ENCODE peak calls at places on chromosomes 16 and 17, in five cellular contexts. One of them, this sample, is unnamed.

GRCh38 chr16:50038756-50039529 is 13.9 kb downstream of the CNEP1R1 start:
- DNase-seq in GM12878: no peak
- DNase-seq in HepG2: no peak
- DNase-seq in K562: no peak
- DNase-seq in SK-N-SH: no peak
- DNase-seq in this sample: no peak

GRCh38 chr17:22671110-22671509 is 978.8 kb downstream of the KCNJ18 start:
- DNase-seq in SK-N-SH: no peak
- DNase-seq in GM12878: no peak
- DNase-seq in HepG2: no peak
- DNase-seq in K562: no peak
- DNase-seq in this sample: no peak

GRCh38 chr16:30609002-30609927 is 924 bp downstream of the ZNF689 start:
- DNase-seq in K562: peak
- DNase-seq in GM12878: no peak
- DNase-seq in SK-N-SH: peak
- DNase-seq in HepG2: no peak
- DNase-seq in this sample: peak

GRCh38 chr17:73511716-73512115 is 132.5 kb downstream of the SDK2 start:
- DNase-seq in GM12878: no peak
- DNase-seq in HepG2: no peak
- DNase-seq in K562: no peak
- DNase-seq in SK-N-SH: no peak
- DNase-seq in this sample: no peak

GRCh38 chr17:40062347-40063033 is at the start of gene THRA:
- DNase-seq in HepG2: no peak
- DNase-seq in GM12878: no peak
- DNase-seq in SK-N-SH: peak
- DNase-seq in K562: peak
- DNase-seq in this sample: peak

GRCh38 chr17:7005716-7006115 is 6.7 kb upstream of the RNASEK start:
- DNase-seq in SK-N-SH: no peak
- DNase-seq in HepG2: no peak
- DNase-seq in GM12878: no peak
- DNase-seq in K562: no peak
- DNase-seq in this sample: no peak

GRCh38 chr17:50260501-50260911 is 13.8 kb upstream of the TMEM92 start:
- DNase-seq in SK-N-SH: peak
- DNase-seq in K562: no peak
- DNase-seq in HepG2: no peak
- DNase-seq in GM12878: no peak
- DNase-seq in this sample: no peak

GRCh38 chr17:6366144-6366755 is 68.7 kb downstream of the AIPL1 start:
- DNase-seq in HepG2: no peak
- DNase-seq in K562: no peak
- DNase-seq in SK-N-SH: no peak
- DNase-seq in GM12878: no peak
- DNase-seq in this sample: no peak

GRCh38 chr17:73957564-73957963 is 245.9 kb upstream of the RPL38 start:
- DNase-seq in K562: no peak
- DNase-seq in HepG2: no peak
- DNase-seq in GM12878: no peak
- DNase-seq in SK-N-SH: peak
- DNase-seq in this sample: no peak

GRCh38 chr17:49210158-49211029 is at the start of the genes ABI3 and GNGT2:
- DNase-seq in K562: no peak
- DNase-seq in GM12878: peak
- DNase-seq in HepG2: no peak
- DNase-seq in SK-N-SH: peak
- DNase-seq in this sample: no peak

GRCh38 chr17:31413081-31413799 is 21.8 kb downstream of the RAB11FIP4 start:
- DNase-seq in SK-N-SH: no peak
- DNase-seq in K562: no peak
- DNase-seq in GM12878: no peak
- DNase-seq in HepG2: no peak
- DNase-seq in this sample: no peak

GRCh38 chr17:82384730-82385429 is 13.3 kb downstream of the UTS2R start:
- DNase-seq in K562: peak
- DNase-seq in GM12878: no peak
- DNase-seq in HepG2: peak
- DNase-seq in SK-N-SH: peak
- DNase-seq in this sample: peak

GRCh38 chr17:27596106-27596505 is 34.9 kb upstream of the LGALS9 start:
- DNase-seq in K562: no peak
- DNase-seq in GM12878: no peak
- DNase-seq in SK-N-SH: no peak
- DNase-seq in HepG2: no peak
- DNase-seq in this sample: no peak

GRCh38 chr17:1649116-1649843 is 386 bp downstream of the RILP start:
- DNase-seq in K562: peak
- DNase-seq in SK-N-SH: peak
- DNase-seq in GM12878: no peak
- DNase-seq in HepG2: peak
- DNase-seq in this sample: peak

GRCh38 chr16:89952049-89952448 is 3.5 kb downstream of the DEF8 start:
- DNase-seq in K562: no peak
- DNase-seq in SK-N-SH: no peak
- DNase-seq in GM12878: no peak
- DNase-seq in HepG2: no peak
- DNase-seq in this sample: no peak

GRCh38 chr17:28982191-28982793 is 23.5 kb downstream of the SEZ6 start:
- DNase-seq in GM12878: peak
- DNase-seq in SK-N-SH: no peak
- DNase-seq in HepG2: peak
- DNase-seq in K562: no peak
- DNase-seq in this sample: peak

GRCh38 chr16:50183316-50183715 is 30.2 kb downstream of the TENT4B start:
- DNase-seq in K562: no peak
- DNase-seq in GM12878: no peak
- DNase-seq in HepG2: no peak
- DNase-seq in SK-N-SH: no peak
- DNase-seq in this sample: no peak

GRCh38 chr16:74291577-74292208 is 4.9 kb upstream of the PSMD7 start:
- DNase-seq in GM12878: no peak
- DNase-seq in HepG2: no peak
- DNase-seq in SK-N-SH: no peak
- DNase-seq in K562: no peak
- DNase-seq in this sample: no peak

GRCh38 chr16:68267612-68268405 is 3.5 kb downstream of the SLC7A6 start:
- DNase-seq in K562: no peak
- DNase-seq in HepG2: peak
- DNase-seq in GM12878: no peak
- DNase-seq in SK-N-SH: no peak
- DNase-seq in this sample: peak

GRCh38 chr17:56810846-56811775 is 22.6 kb downstream of the C17orf67 start:
- DNase-seq in GM12878: no peak
- DNase-seq in SK-N-SH: no peak
- DNase-seq in K562: no peak
- DNase-seq in HepG2: no peak
- DNase-seq in this sample: no peak

GRCh38 chr17:35866356-35866950 is 2.2 kb downstream of the HEATR9 start:
- DNase-seq in HepG2: peak
- DNase-seq in SK-N-SH: no peak
- DNase-seq in GM12878: no peak
- DNase-seq in K562: no peak
- DNase-seq in this sample: no peak

GRCh38 chr16:2341456-2342447 is 1.2 kb upstream of the ABCA3 start:
- DNase-seq in SK-N-SH: no peak
- DNase-seq in K562: no peak
- DNase-seq in HepG2: no peak
- DNase-seq in GM12878: no peak
- DNase-seq in this sample: no peak

GRCh38 chr16:31111881-31112466 is 3.8 kb downstream of the BCKDK start:
- DNase-seq in K562: no peak
- DNase-seq in HepG2: no peak
- DNase-seq in GM12878: no peak
- DNase-seq in SK-N-SH: no peak
- DNase-seq in this sample: no peak

GRCh38 chr17:37476431-37477130 is 13.1 kb upstream of the DUSP14 start:
- DNase-seq in GM12878: no peak
- DNase-seq in SK-N-SH: no peak
- DNase-seq in HepG2: peak
- DNase-seq in K562: no peak
- DNase-seq in this sample: peak

GRCh38 chr16:19874816-19875546 is 9.7 kb downstream of the GPRC5B start:
- DNase-seq in K562: no peak
- DNase-seq in GM12878: no peak
- DNase-seq in HepG2: no peak
- DNase-seq in SK-N-SH: no peak
- DNase-seq in this sample: no peak

GRCh38 chr17:50589112-50589712 is 28.7 kb downstream of the CACNA1G start:
- DNase-seq in HepG2: no peak
- DNase-seq in GM12878: no peak
- DNase-seq in K562: no peak
- DNase-seq in SK-N-SH: no peak
- DNase-seq in this sample: no peak

GRCh38 chr16:56258508-56259424 is 67.5 kb downstream of the GNAO1 start:
- DNase-seq in HepG2: peak
- DNase-seq in SK-N-SH: no peak
- DNase-seq in K562: no peak
- DNase-seq in GM12878: no peak
- DNase-seq in this sample: peak

GRCh38 chr16:51818342-51818944 is 667.4 kb upstream of the SALL1 start:
- DNase-seq in GM12878: no peak
- DNase-seq in K562: peak
- DNase-seq in HepG2: peak
- DNase-seq in SK-N-SH: peak
- DNase-seq in this sample: no peak

GRCh38 chr17:57143919-57144318 is 58.9 kb downstream of the AKAP1 start:
- DNase-seq in GM12878: no peak
- DNase-seq in HepG2: no peak
- DNase-seq in SK-N-SH: no peak
- DNase-seq in K562: no peak
- DNase-seq in this sample: no peak

GRCh38 chr16:56985288-56985961 is 3.9 kb upstream of the NLRC5 start:
- DNase-seq in SK-N-SH: no peak
- DNase-seq in GM12878: no peak
- DNase-seq in HepG2: no peak
- DNase-seq in K562: no peak
- DNase-seq in this sample: peak

GRCh38 chr16:518858-519257 is 8.7 kb upstream of the CAPN15 start:
- DNase-seq in HepG2: no peak
- DNase-seq in GM12878: no peak
- DNase-seq in SK-N-SH: no peak
- DNase-seq in K562: no peak
- DNase-seq in this sample: no peak

GRCh38 chr17:70006159-70006558 is 68.9 kb upstream of the KCNJ16 start:
- DNase-seq in GM12878: no peak
- DNase-seq in SK-N-SH: no peak
- DNase-seq in K562: no peak
- DNase-seq in HepG2: no peak
- DNase-seq in this sample: no peak

GRCh38 chr17:30812218-30813177 is 12.0 kb downstream of the CRLF3 start:
- DNase-seq in HepG2: no peak
- DNase-seq in K562: no peak
- DNase-seq in GM12878: no peak
- DNase-seq in SK-N-SH: no peak
- DNase-seq in this sample: no peak

DNA sequence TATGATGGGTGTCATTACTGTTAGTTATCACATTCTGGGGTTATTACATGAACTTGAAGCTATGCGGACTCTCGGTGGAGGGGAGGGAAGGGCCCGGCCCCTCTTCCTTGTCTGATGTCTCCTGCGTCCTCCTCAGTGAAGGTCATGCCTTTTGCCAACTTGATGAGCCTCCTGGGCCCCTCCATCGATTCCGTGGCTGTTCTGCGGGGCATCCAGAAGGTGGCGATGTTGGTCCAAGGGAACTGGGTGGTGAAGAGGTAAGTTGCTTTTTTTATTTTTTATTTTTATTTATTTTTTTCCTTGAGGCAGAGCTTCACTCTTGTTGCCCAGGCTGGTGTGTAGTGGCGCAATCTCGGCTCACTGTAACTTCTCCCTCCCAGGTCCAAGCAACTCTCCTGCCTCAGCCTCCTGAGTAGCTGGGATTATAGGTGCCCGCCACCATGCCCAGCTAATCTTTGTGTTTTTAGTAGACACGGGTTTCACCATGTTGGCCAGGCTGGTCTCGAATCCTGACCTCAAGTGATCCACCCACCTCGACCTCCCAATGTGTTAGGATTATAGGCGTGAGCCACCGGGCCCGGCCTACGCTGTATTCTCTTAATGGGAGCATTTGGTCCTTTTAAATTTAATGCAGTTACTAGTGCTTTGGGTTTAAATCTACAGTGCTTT is 21.6 kb downstream of the POLR3E start:
- DNase-seq in SK-N-SH: peak
- DNase-seq in GM12878: no peak
- DNase-seq in K562: peak
- DNase-seq in HepG2: peak
- DNase-seq in this sample: no peak
- TF ChIP-seq JUND in SK-N-SH: no peak
- TF ChIP-seq JUND in GM12878: no peak
- TF ChIP-seq JUND in K562: no peak
- TF ChIP-seq JUND in HepG2: no peak
- TF ChIP-seq JUND in this sample: no peak

GRCh38 chr16:22325598-22326368 is 28.6 kb downstream of the POLR3E start:
- DNase-seq in K562: no peak
- DNase-seq in GM12878: no peak
- DNase-seq in SK-N-SH: no peak
- DNase-seq in HepG2: no peak
- DNase-seq in this sample: no peak
- TF ChIP-seq JUND in K562: no peak
- TF ChIP-seq JUND in GM12878: no peak
- TF ChIP-seq JUND in SK-N-SH: no peak
- TF ChIP-seq JUND in HepG2: no peak
- TF ChIP-seq JUND in this sample: no peak

GRCh38 chr16:64391009-64391663 is 730.7 kb downstream of the CDH11 start:
- DNase-seq in SK-N-SH: no peak
- DNase-seq in K562: no peak
- DNase-seq in GM12878: no peak
- DNase-seq in HepG2: peak
- DNase-seq in this sample: no peak
- TF ChIP-seq JUND in SK-N-SH: peak
- TF ChIP-seq JUND in K562: no peak
- TF ChIP-seq JUND in GM12878: no peak
- TF ChIP-seq JUND in HepG2: no peak
- TF ChIP-seq JUND in this sample: no peak

DNA sequence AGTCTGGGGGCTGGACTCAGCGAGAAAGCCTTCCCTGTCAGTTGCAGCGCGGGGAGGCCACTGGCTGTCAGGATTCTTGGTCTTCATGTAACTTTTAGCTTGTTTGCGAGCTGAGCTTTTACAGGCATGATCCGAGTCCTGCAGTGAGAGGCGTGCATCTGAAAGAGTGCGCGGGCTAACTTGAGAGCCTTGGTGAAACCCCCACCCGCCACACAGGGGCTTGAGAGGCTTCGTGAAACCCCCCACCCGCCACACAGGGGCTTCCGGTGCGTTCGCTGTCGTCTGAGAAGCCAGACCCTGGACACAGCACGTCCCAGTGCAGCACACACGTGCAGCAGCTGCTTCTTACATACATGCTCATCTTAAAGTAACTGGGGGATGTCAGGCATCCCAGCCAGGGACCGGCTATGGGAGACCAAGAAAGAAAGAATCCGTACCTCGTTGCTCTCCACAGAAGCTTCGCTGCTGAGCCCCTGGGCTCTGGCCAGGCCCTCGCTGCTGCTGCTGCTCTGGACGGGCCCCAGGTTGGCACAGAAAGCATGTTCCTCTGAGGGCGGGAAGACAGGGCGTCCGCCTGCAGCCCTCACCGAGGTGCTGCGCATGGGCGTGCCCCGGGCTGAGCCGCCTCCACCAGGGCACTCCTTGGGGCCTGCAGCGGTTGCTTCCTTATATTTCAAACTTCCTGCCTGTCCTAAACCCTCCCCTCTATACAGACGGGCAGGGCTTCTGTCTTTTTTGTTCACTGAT is 7.8 kb downstream of the NUDT16L1 start:
- DNase-seq in SK-N-SH: no peak
- DNase-seq in HepG2: no peak
- DNase-seq in GM12878: no peak
- DNase-seq in K562: no peak
- DNase-seq in this sample: no peak
- TF ChIP-seq JUND in SK-N-SH: no peak
- TF ChIP-seq JUND in HepG2: no peak
- TF ChIP-seq JUND in GM12878: no peak
- TF ChIP-seq JUND in K562: no peak
- TF ChIP-seq JUND in this sample: no peak

This sample was measured in T47D.